ENCODE peak calls at places on chromosomes 16 and 17, in nine cellular contexts. S, M, B, V, H, F, J, D and L are unnamed samples.
A peak's percentile ranks its signal among the peaks of the same experiment; 100 is the strongest.

GRCh38 chr17:2398655-2399571 is 1.9 kb downstream of the MNT start:
- DNase-seq in H (peak; percentile 56), F (no peak), J (peak; percentile 50), S (peak; percentile 63), M (peak; percentile 60), D (no peak), V (peak; percentile 85), B (peak; percentile 59), L (peak; percentile 32)

GRCh38 chr17:42441717-42442565 is 16.7 kb upstream of the ATP6V0A1 start:
- DNase-seq in B (no peak), D (no peak), M (no peak), S (no peak), J (no peak), H (no peak), V (no peak), F (no peak), L (no peak)

GRCh38 chr16:89721644-89722391 is 481 bp downstream of the ZNF276 start:
- DNase-seq in M (no peak), J (no peak), H (peak; percentile 82), B (peak; percentile 44), D (peak; percentile 89), F (no peak), V (peak; percentile 55), S (peak; percentile 58), L (peak; percentile 77)

GRCh38 chr16:88610080-88610479 is 28.3 kb upstream of the IL17C start:
- DNase-seq in V (no peak), S (no peak), B (no peak), H (no peak), F (no peak), M (no peak), J (no peak), D (no peak), L (no peak)

GRCh38 chr17:77591231-77591785 is 367.2 kb upstream of the TNRC6C start:
- DNase-seq in J (no peak), F (no peak), B (no peak), M (no peak), D (no peak), S (no peak), H (no peak), V (no peak), L (no peak)

GRCh38 chr16:27363797-27364196 is 38.2 kb upstream of the IL21R start:
- DNase-seq in J (no peak), B (no peak), D (no peak), H (no peak), F (no peak), S (peak; percentile 76), V (no peak), M (no peak), L (no peak)

GRCh38 chr17:70110443-70110880 is 35.4 kb downstream of the KCNJ16 start:
- DNase-seq in M (no peak), D (no peak), J (no peak), B (no peak), V (peak; percentile 37), S (no peak), F (no peak), H (no peak), L (no peak)

GRCh38 chr17:19867094-19867653 is 562 bp downstream of the ULK2 start:
- DNase-seq in J (peak; percentile 15), D (peak; percentile 14), M (peak; percentile 63), F (peak; percentile 66), B (peak; percentile 57), S (peak; percentile 78), V (peak; percentile 69), H (peak; percentile 74), L (no peak)

GRCh38 chr16:81442220-81442908 is 2.2 kb upstream of the CMIP start:
- DNase-seq in J (no peak), S (no peak), B (no peak), F (no peak), H (no peak), D (no peak), M (no peak), V (no peak), L (no peak)

GRCh38 chr17:68457168-68457538 is at the start of gene WIPI1:
- DNase-seq in H (no peak), F (peak; percentile 62), M (peak; percentile 59), B (peak; percentile 76), V (no peak), J (no peak), S (no peak), D (no peak), L (no peak)

GRCh38 chr16:85586360-85587145 is 26.6 kb upstream of the GSE1 start:
- DNase-seq in B (peak; percentile 35), D (no peak), S (peak; percentile 75), H (no peak), F (peak; percentile 57), M (no peak), V (no peak), J (no peak), L (no peak)

GRCh38 chr16:12341966-12342365 is 365.4 kb downstream of the SNX29 start:
- DNase-seq in F (no peak), M (no peak), D (no peak), S (no peak), H (no peak), J (no peak), B (no peak), V (no peak), L (no peak)

GRCh38 chr17:3761918-3762380 is 38.2 kb downstream of the HASPIN start:
- DNase-seq in H (no peak), J (no peak), V (no peak), B (no peak), S (no peak), D (no peak), M (no peak), F (no peak), L (no peak)

GRCh38 chr16:79182618-79183017 is 417.9 kb downstream of the MAF start:
- DNase-seq in B (no peak), M (no peak), S (no peak), V (peak; percentile 32), H (no peak), D (no peak), J (no peak), F (no peak), L (no peak)

GRCh38 chr17:79018045-79018695 is 5.8 kb upstream of the C1QTNF1 start:
- DNase-seq in H (no peak), M (no peak), F (peak; percentile 3), B (no peak), S (no peak), D (no peak), J (no peak), V (peak; percentile 74), L (no peak)

GRCh38 chr17:2770129-2770528 is 20.7 kb upstream of the CCDC92B start:
- DNase-seq in J (no peak), H (no peak), F (no peak), D (no peak), B (no peak), S (no peak), M (no peak), V (no peak), L (no peak)

GRCh38 chr16:66455970-66456369 is 28.9 kb downstream of the BEAN1 start:
- DNase-seq in D (no peak), M (no peak), V (no peak), B (no peak), J (no peak), F (no peak), H (no peak), S (no peak), L (no peak)

GRCh38 chr16:79628501-79628975 is 28.0 kb upstream of the MAF start:
- DNase-seq in J (no peak), H (peak; percentile 25), M (no peak), V (no peak), B (no peak), D (no peak), S (no peak), F (no peak), L (no peak)

GRCh38 chr17:9212376-9213310 is 191.3 kb downstream of the NTN1 start:
- DNase-seq in V (no peak), M (no peak), H (no peak), B (no peak), S (no peak), F (no peak), D (no peak), J (no peak), L (no peak)

GRCh38 chr17:6456914-6457687 is 12.8 kb downstream of the PIMREG start:
- DNase-seq in H (no peak), S (no peak), J (no peak), B (no peak), F (no peak), V (peak; percentile 65), D (no peak), M (no peak), L (no peak)

GRCh38 chr16:51994597-51994996 is 552.3 kb downstream of the TOX3 start:
- DNase-seq in M (no peak), S (peak; percentile 94), F (no peak), B (no peak), D (no peak), J (no peak), H (no peak), V (no peak), L (no peak)

GRCh38 chr16:5918553-5919127 is 821.0 kb upstream of the EEF2KMT start:
- DNase-seq in B (no peak), V (no peak), J (no peak), H (no peak), D (no peak), S (peak; percentile 10), M (no peak), F (no peak), L (no peak)

GRCh38 chr17:46884552-46884951 is 33.2 kb downstream of the WNT9B start:
- DNase-seq in M (no peak), F (no peak), B (no peak), J (no peak), V (no peak), H (no peak), D (no peak), S (no peak), L (no peak)

GRCh38 chr16:886084-886543 is 84.7 kb downstream of the LMF1 start:
- DNase-seq in D (no peak), M (peak; percentile 65), H (no peak), F (no peak), J (no peak), B (no peak), S (no peak), V (no peak), L (no peak)

GRCh38 chr17:5557990-5558389 is 26.3 kb downstream of the NLRP1 start:
- DNase-seq in F (no peak), S (no peak), M (no peak), H (no peak), V (no peak), B (no peak), J (no peak), D (no peak), L (no peak)

GRCh38 chr16:27499659-27500055 is 50.1 kb downstream of the GTF3C1 start:
- DNase-seq in B (peak; percentile 38), V (no peak), S (no peak), D (no peak), F (peak; percentile 44), J (no peak), H (no peak), M (no peak), L (no peak)

GRCh38 chr17:11948791-11949190 is 48.5 kb downstream of the ZNF18 start:
- DNase-seq in V (peak; percentile 88), B (no peak), H (no peak), D (no peak), F (no peak), J (no peak), M (peak; percentile 32), S (peak; percentile 46), L (no peak)

GRCh38 chr17:51650772-51651171 is 390.4 kb downstream of the UTP18 start:
- DNase-seq in M (no peak), J (no peak), S (no peak), V (no peak), D (no peak), F (no peak), B (no peak), H (no peak), L (no peak)

GRCh38 chr17:37124825-37125181 is 176.0 kb downstream of the AATF start:
- DNase-seq in J (no peak), D (no peak), V (no peak), S (no peak), B (no peak), M (no peak), F (no peak), H (no peak), L (no peak)

GRCh38 chr17:45584092-45585036 is 93.8 kb upstream of the PLEKHM1 start:
- DNase-seq in H (peak; percentile 89), S (peak; percentile 78), J (no peak), M (peak; percentile 73), D (peak; percentile 87), F (peak; percentile 78), V (peak; percentile 42), B (no peak), L (no peak)

GRCh38 chr17:78990349-78991016 is 10.8 kb upstream of the LGALS3BP start:
- DNase-seq in J (no peak), B (no peak), M (no peak), F (peak; percentile 13), D (no peak), S (peak; percentile 8), V (no peak), H (no peak), L (no peak)